ENCODE peak calls at places on chromosomes 16 and 17, in eight cellular contexts. D is Right ventricle myocardium superior; S is RWPE1; L is kidney glomerular epithelial cell; B is HEK293T; G is effector CD4-positive, alpha-beta T cell; W is stimulated activated CD4-positive, alpha-beta T cell treated with anti-CD3 and anti-CD28 coated beads, Interleukin-2, amount 100 ng/mL, for 48 hours; N is CD8-positive, alpha-beta memory T cell. F is an unnamed sample.

GRCh38 chr17:79837888-79838540 is 1.2 kb downstream of the CBX4 start:
- DNase-seq in L (peak; percentile 52), B (no peak), G (no peak), W (no peak), N (peak; percentile 65), S (no peak), D (no peak), F (no peak)

GRCh38 chr17:76493505-76494167 is 7.6 kb downstream of the RHBDF2 start:
- DNase-seq in L (no peak), W (no peak), D (no peak), B (no peak), S (no peak), G (no peak), N (peak; percentile 66), F (peak; percentile 32)

GRCh38 chr17:55340171-55340570 is 75.4 kb downstream of the HLF start:
- DNase-seq in S (no peak), D (no peak), G (no peak), N (no peak), B (no peak), W (no peak), L (no peak), F (no peak)

GRCh38 chr17:38454528-38454927 is 26.3 kb downstream of the ARHGAP23 start:
- DNase-seq in D (peak; percentile 92), B (no peak), N (no peak), L (peak; percentile 71), S (peak; percentile 92), G (no peak), W (no peak), F (no peak)

GRCh38 chr17:73727941-73728340 is 83.7 kb upstream of the SDK2 start:
- DNase-seq in G (no peak), W (no peak), L (no peak), D (no peak), S (no peak), N (no peak), B (no peak), F (no peak)

GRCh38 chr16:27313422-27314160 is at the start of gene IL4R:
- DNase-seq in B (peak; percentile 42), N (peak; percentile 70), S (peak; percentile 35), W (peak; percentile 69), L (peak; percentile 89), D (peak; percentile 83), G (peak; percentile 53), F (peak; percentile 69)

GRCh38 chr17:42618442-42619150 is 9.1 kb downstream of the TUBG1 start:
- DNase-seq in B (no peak), N (no peak), G (no peak), D (peak; percentile 72), W (no peak), S (peak; percentile 70), L (no peak), F (peak; percentile 49)

GRCh38 chr16:50269769-50270509 is 3.6 kb downstream of the ADCY7 start:
- DNase-seq in B (no peak), S (no peak), N (peak; percentile 43), W (no peak), L (no peak), G (no peak), D (no peak), F (no peak)

GRCh38 chr16:3937066-3937875 is 56.8 kb upstream of the CREBBP start:
- DNase-seq in N (no peak), L (no peak), W (no peak), G (no peak), S (no peak), B (no peak), D (no peak), F (no peak)

GRCh38 chr17:42135664-42136653 is 13.4 kb downstream of the HSPB9 start:
- DNase-seq in B (no peak), L (peak; percentile 58), W (no peak), S (peak; percentile 65), D (peak; percentile 80), N (no peak), G (no peak), F (no peak)

GRCh38 chr17:79087428-79088143 is 13.0 kb downstream of the ENGASE start:
- DNase-seq in G (peak; percentile 64), W (peak; percentile 79), N (peak; percentile 78), B (peak; percentile 84), L (peak; percentile 43), D (peak; percentile 78), S (peak; percentile 74), F (peak; percentile 84)